ENCODE peak calls at places on chromosomes 5 and 9, in four cellular contexts. X, R, Y and I are unnamed samples.

GRCh38 chr5:106940986-106941385 is 729.8 kb downstream of the EFNA5 start:
- DNase-seq in X (no peak), R (no peak), Y (no peak), I (no peak)

GRCh38 chr9:94623253-94623652 is 16.1 kb downstream of the FBP1 start:
- DNase-seq in X (no peak), R (no peak), Y (peak; percentile 59), I (no peak)

GRCh38 chr9:123364241-123364824 is 8.3 kb downstream of the CRB2 start:
- DNase-seq in X (no peak), R (no peak), Y (no peak), I (no peak)

GRCh38 chr5:3828761-3829160 is 233.1 kb downstream of the IRX1 start:
- DNase-seq in X (no peak), R (no peak), Y (no peak), I (no peak)

GRCh38 chr9:107557236-107557990 is 67.8 kb upstream of the KLF4 start:
- DNase-seq in X (no peak), R (no peak), Y (peak; percentile 79), I (no peak)

GRCh38 chr9:87857948-87858335 is 24.7 kb upstream of the SPATA31E1 start:
- DNase-seq in X (no peak), R (no peak), Y (no peak), I (no peak)

GRCh38 chr5:168974081-168974480 is 326.9 kb downstream of the SLIT3 start:
- DNase-seq in X (no peak), R (no peak), Y (no peak), I (no peak)

GRCh38 chr5:80251636-80252035 is 4.2 kb downstream of the SERINC5 start:
- DNase-seq in X (no peak), R (no peak), Y (no peak), I (peak; percentile 63)

GRCh38 chr9:118659011-118659410 is 710.2 kb downstream of the BRINP1 start:
- DNase-seq in X (no peak), R (no peak), Y (no peak), I (no peak)

GRCh38 chr9:115121140-115121710 is 3.3 kb upstream of the TNC start:
- DNase-seq in X (no peak), R (no peak), Y (no peak), I (no peak)

GRCh38 chr9:71733176-71733575 is 35.1 kb downstream of the CEMIP2 start:
- DNase-seq in X (no peak), R (no peak), Y (no peak), I (no peak)

GRCh38 chr9:113564804-113565237 is 101.3 kb downstream of the RGS3 start:
- DNase-seq in X (no peak), R (peak; percentile 87), Y (no peak), I (peak; percentile 72)

GRCh38 chr9:23700359-23700758 is 125.7 kb downstream of the ELAVL2 start:
- DNase-seq in X (no peak), R (no peak), Y (no peak), I (no peak)

GRCh38 chr9:72695365-72695764 is 174.0 kb downstream of the TMC1 start:
- DNase-seq in X (no peak), R (no peak), Y (no peak), I (no peak)

GRCh38 chr9:134501266-134502181 is 140.1 kb upstream of the COL5A1 start:
- DNase-seq in X (no peak), R (peak; percentile 60), Y (no peak), I (no peak)

GRCh38 chr5:109352024-109352423 is 57.8 kb downstream of the PJA2 start:
- DNase-seq in X (no peak), R (no peak), Y (no peak), I (no peak)

GRCh38 chr9:115000217-115000639 is 69.8 kb upstream of the TNFSF8 start:
- DNase-seq in X (no peak), R (no peak), Y (no peak), I (no peak)

GRCh38 chr9:104905153-104905901 is 22.6 kb downstream of the ABCA1 start:
- DNase-seq in X (no peak), R (no peak), Y (no peak), I (no peak)

GRCh38 chr5:96434201-96434645 is 1.2 kb upstream of the PCSK1 start:
- DNase-seq in X (peak; percentile 75), R (no peak), Y (peak; percentile 7), I (peak; percentile 49)

GRCh38 chr5:17132444-17133083 is 84.9 kb upstream of the BASP1 start:
- DNase-seq in X (no peak), R (no peak), Y (no peak), I (no peak)

GRCh38 chr9:70398145-70398556 is 16.3 kb downstream of the KLF9 start:
- DNase-seq in X (no peak), R (no peak), Y (no peak), I (no peak)

GRCh38 chr5:10624244-10624643 is 60.4 kb downstream of the ANKRD33B start:
- DNase-seq in X (no peak), R (no peak), Y (no peak), I (no peak)

GRCh38 chr5:77389746-77390145 is 102.4 kb downstream of the WDR41 start:
- DNase-seq in X (no peak), R (no peak), Y (no peak), I (no peak)

GRCh38 chr9:136568288-136569081 is 22.6 kb upstream of the NOTCH1 start:
- DNase-seq in X (no peak), R (no peak), Y (no peak), I (no peak)

GRCh38 chr5:180331647-180331950 is 21.5 kb downstream of the GFPT2 start:
- DNase-seq in X (no peak), R (no peak), Y (no peak), I (no peak)

GRCh38 chr9:131500377-131500776 is 2.3 kb upstream of the POMT1 start:
- DNase-seq in X (no peak), R (no peak), Y (no peak), I (no peak)

GRCh38 chr9:87569008-87569908 is 71.6 kb downstream of the DAPK1 start:
- DNase-seq in X (no peak), R (no peak), Y (no peak), I (no peak)

GRCh38 chr9:112119225-112120045 is 55.7 kb downstream of the SUSD1 start:
- DNase-seq in X (peak; percentile 39), R (no peak), Y (peak; percentile 85), I (no peak)

GRCh38 chr5:36491860-36492259 is 114.5 kb upstream of the SLC1A3 start:
- DNase-seq in X (no peak), R (no peak), Y (no peak), I (no peak)

GRCh38 chr5:88536146-88536545 is 267.5 kb upstream of the TMEM161B start:
- DNase-seq in X (no peak), R (no peak), Y (no peak), I (no peak)

DNA sequence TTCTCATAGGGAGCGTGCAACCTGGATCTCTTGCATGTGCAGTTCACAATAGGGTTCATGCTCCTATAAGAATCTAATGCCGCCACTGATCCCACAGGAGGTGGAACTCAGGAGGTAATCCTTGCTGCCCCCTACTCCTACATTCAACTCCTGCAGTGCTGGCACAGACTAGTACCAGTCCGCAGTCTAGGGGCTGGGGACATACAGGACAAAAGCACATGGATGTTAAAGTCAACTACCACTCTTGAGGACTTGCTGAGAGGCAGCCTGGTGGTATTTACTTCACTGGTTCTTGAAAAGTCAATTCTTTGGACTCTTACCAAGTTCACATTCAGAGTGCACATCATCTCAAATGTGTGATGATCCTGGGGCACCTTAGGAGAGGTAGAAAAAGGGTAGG is 33.0 kb downstream of the MTMR12 start:
- DNase-seq in X (no peak), R (no peak), Y (no peak), I (no peak)
- H3K4me1 ChIP-seq in X (peaks cover 36% of the 10 kb centered on the region), R (peaks cover 22% of the 10 kb centered on the region), Y (peaks cover 12% of the 10 kb centered on the region), I (peaks cover 27% of the 10 kb centered on the region)

GRCh38 chr9:122219856-122220672 is 8.7 kb downstream of the LHX6 start:
- DNase-seq in X (no peak), R (no peak), Y (no peak), I (no peak)

GRCh38 chr9:122220673-122221222 is 8.0 kb downstream of the LHX6 start:
- DNase-seq in X (no peak), R (no peak), Y (no peak), I (no peak)

GRCh38 chr9:122223435-122223834 is 5.3 kb downstream of the LHX6 start:
- DNase-seq in X (no peak), R (no peak), Y (no peak), I (no peak)

GRCh38 chr9:122221223-122221811 is 7.4 kb downstream of the LHX6 start:
- DNase-seq in X (no peak), R (no peak), Y (no peak), I (no peak)

GRCh38 chr9:122222741-122223140 is 6.0 kb downstream of the LHX6 start:
- DNase-seq in X (no peak), R (no peak), Y (no peak), I (no peak)
- H3K27me3 ChIP-seq in X (peaks cover 93% of the 10 kb centered on the region), R (peaks cover 66% of the 10 kb centered on the region), Y (no peaks in the 10 kb centered on the region), I (peaks cover 41% of the 10 kb centered on the region)

DNA sequence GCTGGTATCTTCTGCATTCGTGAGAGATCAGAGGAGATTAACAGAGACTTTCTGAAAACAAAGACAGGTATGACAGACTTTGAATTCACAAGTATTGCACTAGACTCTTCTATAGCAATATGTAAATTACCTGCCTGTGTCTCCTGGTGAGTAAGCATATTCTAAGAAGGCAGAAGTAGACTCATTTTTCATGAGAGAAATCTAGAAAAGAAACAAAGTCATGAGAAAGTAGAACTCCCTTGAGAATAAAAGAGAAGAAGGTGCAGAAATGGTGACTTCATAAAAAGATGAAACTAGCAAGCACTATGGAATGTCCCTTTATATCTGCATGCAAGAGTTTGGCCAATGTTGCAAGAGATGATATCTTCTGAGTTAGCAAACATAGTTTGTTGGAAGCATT is 419.8 kb downstream of the DMRT2 start:
- DNase-seq in X (no peak), R (no peak), Y (no peak), I (no peak)
- H3K9me3 ChIP-seq in X (no peaks in the 10 kb centered on the region), R (no peaks in the 10 kb centered on the region), Y (no peaks in the 10 kb centered on the region), I (no peaks in the 10 kb centered on the region)

DNA sequence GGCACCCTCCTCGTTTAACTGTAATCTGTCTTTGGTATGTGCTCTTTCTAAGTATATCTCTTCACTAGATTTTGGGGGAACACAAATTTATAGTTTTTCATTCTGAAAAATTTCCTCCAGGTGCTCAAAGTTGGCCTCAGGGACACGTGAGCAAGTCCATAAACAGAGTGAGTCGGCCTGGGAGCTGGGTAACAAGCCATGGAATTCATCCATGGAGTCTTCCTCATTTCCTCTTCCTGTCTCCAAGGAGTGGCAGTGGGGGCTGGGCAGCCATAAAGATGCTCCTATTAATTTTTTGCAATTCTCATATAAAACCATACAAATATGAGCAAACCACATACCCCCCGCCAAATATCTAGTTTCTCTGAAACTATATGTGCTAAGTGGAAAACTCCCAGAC is 136.6 kb upstream of the OTULINL start:
- DNase-seq in X (no peak), R (no peak), Y (no peak), I (no peak)
- H3K4me1 ChIP-seq in X (peaks cover 43% of the 10 kb centered on the region), R (peaks cover 91% of the 10 kb centered on the region), Y (peaks cover 9% of the 10 kb centered on the region), I (peaks cover 41% of the 10 kb centered on the region)

GRCh38 chr9:126520453-126520852 is 93.3 kb upstream of the LMX1B start:
- DNase-seq in X (no peak), R (no peak), Y (no peak), I (no peak)
- H3K27me3 ChIP-seq in X (peaks cover 4% of the 10 kb centered on the region), R (peaks cover 20% of the 10 kb centered on the region), Y (peaks cover 32% of the 10 kb centered on the region), I (peaks cover 57% of the 10 kb centered on the region)